ENCODE peak calls at places on chromosomes 5 and 9, in nine cellular contexts. One of them, this sample, is unnamed.

GRCh38 chr9:136045595-136046554 is 49.2 kb downstream of the NACC2 start:
- DNase-seq in lower leg skin: peak; percentile 90
- DNase-seq in PC-3: no peak
- DNase-seq in osteocyte: peak; percentile 80
- DNase-seq in glutamatergic neuron: no peak
- DNase-seq in Calu3: no peak
- DNase-seq in HCT116: no peak
- DNase-seq in psoas muscle: peak; percentile 49
- DNase-seq in stomach: peak; percentile 20
- DNase-seq in this sample: peak; percentile 66

GRCh38 chr5:113281194-113281593 is 153.6 kb downstream of the TSSK1B start:
- DNase-seq in lower leg skin: no peak
- DNase-seq in PC-3: no peak
- DNase-seq in osteocyte: no peak
- DNase-seq in glutamatergic neuron: no peak
- DNase-seq in Calu3: no peak
- DNase-seq in HCT116: no peak
- DNase-seq in psoas muscle: no peak
- DNase-seq in stomach: no peak
- DNase-seq in this sample: no peak

GRCh38 chr9:135339378-135339973 is 140.1 kb upstream of the PPP1R26 start:
- DNase-seq in lower leg skin: peak; percentile 76
- DNase-seq in PC-3: no peak
- DNase-seq in osteocyte: no peak
- DNase-seq in glutamatergic neuron: no peak
- DNase-seq in Calu3: no peak
- DNase-seq in HCT116: no peak
- DNase-seq in psoas muscle: no peak
- DNase-seq in stomach: no peak
- DNase-seq in this sample: no peak

GRCh38 chr9:131310833-131311554 is 21.5 kb downstream of the PLPP7 start:
- DNase-seq in lower leg skin: no peak
- DNase-seq in PC-3: peak; percentile 1
- DNase-seq in osteocyte: no peak
- DNase-seq in glutamatergic neuron: no peak
- DNase-seq in Calu3: no peak
- DNase-seq in HCT116: no peak
- DNase-seq in psoas muscle: peak; percentile 60
- DNase-seq in stomach: peak; percentile 40
- DNase-seq in this sample: no peak

GRCh38 chr9:134781895-134782294 is 98.7 kb upstream of the FCN2 start:
- DNase-seq in lower leg skin: no peak
- DNase-seq in PC-3: no peak
- DNase-seq in osteocyte: no peak
- DNase-seq in glutamatergic neuron: peak; percentile 46
- DNase-seq in Calu3: no peak
- DNase-seq in HCT116: no peak
- DNase-seq in psoas muscle: no peak
- DNase-seq in stomach: no peak
- DNase-seq in this sample: no peak

GRCh38 chr5:107247427-107247826 is 423.3 kb downstream of the EFNA5 start:
- DNase-seq in lower leg skin: no peak
- DNase-seq in PC-3: peak; percentile 20
- DNase-seq in osteocyte: no peak
- DNase-seq in glutamatergic neuron: no peak
- DNase-seq in Calu3: no peak
- DNase-seq in HCT116: no peak
- DNase-seq in psoas muscle: no peak
- DNase-seq in stomach: no peak
- DNase-seq in this sample: no peak

GRCh38 chr5:179265529-179266290 is 79.6 kb downstream of the ADAMTS2 start:
- DNase-seq in lower leg skin: peak; percentile 98
- DNase-seq in PC-3: peak; percentile 19
- DNase-seq in osteocyte: peak; percentile 86
- DNase-seq in glutamatergic neuron: peak; percentile 29
- DNase-seq in Calu3: no peak
- DNase-seq in HCT116: no peak
- DNase-seq in psoas muscle: peak; percentile 97
- DNase-seq in stomach: peak; percentile 62
- DNase-seq in this sample: peak; percentile 71

GRCh38 chr9:94086468-94086867 is 2.2 kb downstream of the PTPDC1 start:
- DNase-seq in lower leg skin: no peak
- DNase-seq in PC-3: peak; percentile 91
- DNase-seq in osteocyte: no peak
- DNase-seq in glutamatergic neuron: no peak
- DNase-seq in Calu3: no peak
- DNase-seq in HCT116: peak; percentile 31
- DNase-seq in psoas muscle: no peak
- DNase-seq in stomach: no peak
- DNase-seq in this sample: no peak

GRCh38 chr5:6686916-6687409 is 26.3 kb upstream of the TENT4A start:
- DNase-seq in lower leg skin: no peak
- DNase-seq in PC-3: peak; percentile 62
- DNase-seq in osteocyte: no peak
- DNase-seq in glutamatergic neuron: peak; percentile 57
- DNase-seq in Calu3: no peak
- DNase-seq in HCT116: no peak
- DNase-seq in psoas muscle: no peak
- DNase-seq in stomach: no peak
- DNase-seq in this sample: peak; percentile 71

GRCh38 chr9:107175826-107176500 is 107.1 kb upstream of the RAD23B start:
- DNase-seq in lower leg skin: no peak
- DNase-seq in PC-3: no peak
- DNase-seq in osteocyte: no peak
- DNase-seq in glutamatergic neuron: peak; percentile 26
- DNase-seq in Calu3: no peak
- DNase-seq in HCT116: no peak
- DNase-seq in psoas muscle: no peak
- DNase-seq in stomach: no peak
- DNase-seq in this sample: no peak

GRCh38 chr9:134399435-134400056 is 73.3 kb downstream of the RXRA start:
- DNase-seq in lower leg skin: no peak
- DNase-seq in PC-3: peak; percentile 57
- DNase-seq in osteocyte: no peak
- DNase-seq in glutamatergic neuron: no peak
- DNase-seq in Calu3: no peak
- DNase-seq in HCT116: peak; percentile 36
- DNase-seq in psoas muscle: no peak
- DNase-seq in stomach: no peak
- DNase-seq in this sample: no peak

GRCh38 chr9:27888661-27889295 is 315.5 kb upstream of the C9orf72 start:
- DNase-seq in lower leg skin: no peak
- DNase-seq in PC-3: peak; percentile 60
- DNase-seq in osteocyte: no peak
- DNase-seq in glutamatergic neuron: peak; percentile 44
- DNase-seq in Calu3: peak; percentile 70
- DNase-seq in HCT116: peak; percentile 7
- DNase-seq in psoas muscle: no peak
- DNase-seq in stomach: peak; percentile 25
- DNase-seq in this sample: no peak

GRCh38 chr5:128667751-128668150 is 129.7 kb upstream of the FBN2 start:
- DNase-seq in lower leg skin: no peak
- DNase-seq in PC-3: peak; percentile 39
- DNase-seq in osteocyte: no peak
- DNase-seq in glutamatergic neuron: no peak
- DNase-seq in Calu3: no peak
- DNase-seq in HCT116: no peak
- DNase-seq in psoas muscle: no peak
- DNase-seq in stomach: no peak
- DNase-seq in this sample: no peak

DNA sequence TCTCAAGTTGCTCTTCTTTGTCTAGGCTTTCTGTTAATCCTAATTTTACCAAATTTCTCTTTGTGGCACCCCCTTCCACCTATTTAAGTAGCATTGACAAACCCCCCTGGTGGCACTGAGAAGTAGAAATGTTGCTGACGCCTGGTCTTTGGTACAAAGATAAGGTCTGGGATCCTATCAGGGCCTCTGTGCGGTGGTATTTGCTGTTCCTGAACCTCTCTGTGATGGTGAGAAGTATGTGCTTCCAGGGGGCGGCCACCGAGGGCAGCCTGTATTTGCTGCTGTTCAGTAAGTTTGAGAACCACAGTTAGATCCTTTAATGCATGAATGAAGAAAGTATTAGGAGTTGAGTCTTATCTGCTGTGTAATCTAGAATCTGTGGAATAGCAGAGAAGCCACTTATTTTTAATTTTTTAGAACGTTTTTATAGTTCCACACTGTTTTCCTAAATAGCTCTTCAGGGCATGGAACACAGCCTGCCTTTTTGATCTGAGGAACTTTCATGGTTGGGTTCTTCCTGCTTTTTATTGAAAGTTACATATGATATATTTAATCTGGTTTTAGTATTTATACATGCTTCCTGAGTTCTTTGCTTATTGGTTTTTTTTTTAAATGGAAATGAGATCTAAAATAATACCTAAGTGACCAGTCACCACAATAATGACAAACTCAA is 124.2 kb downstream of the TRIO start:
- DNase-seq in lower leg skin: no peak
- DNase-seq in PC-3: peak; percentile 53
- DNase-seq in osteocyte: no peak
- DNase-seq in glutamatergic neuron: no peak
- DNase-seq in Calu3: no peak
- DNase-seq in HCT116: no peak
- DNase-seq in psoas muscle: no peak
- DNase-seq in stomach: no peak
- DNase-seq in this sample: no peak
- TF ChIP-seq CTCF in lower leg skin: no peak
- TF ChIP-seq CTCF in PC-3: no peak
- TF ChIP-seq CTCF in osteocyte: no peak
- TF ChIP-seq CTCF in glutamatergic neuron: no peak
- TF ChIP-seq CTCF in Calu3: no peak
- TF ChIP-seq CTCF in HCT116: no peak
- TF ChIP-seq CTCF in psoas muscle: no peak
- TF ChIP-seq CTCF in stomach: no peak
- TF ChIP-seq CTCF in this sample: peak; percentile 33

GRCh38 chr9:34647084-34647403 is 569 bp downstream of the GALT start:
- DNase-seq in lower leg skin: no peak
- DNase-seq in PC-3: no peak
- DNase-seq in osteocyte: no peak
- DNase-seq in glutamatergic neuron: no peak
- DNase-seq in Calu3: no peak
- DNase-seq in HCT116: no peak
- DNase-seq in psoas muscle: no peak
- DNase-seq in stomach: no peak
- DNase-seq in this sample: no peak

GRCh38 chr9:34644766-34645314 is 1.6 kb upstream of the GALT start:
- DNase-seq in lower leg skin: no peak
- DNase-seq in PC-3: no peak
- DNase-seq in osteocyte: no peak
- DNase-seq in glutamatergic neuron: no peak
- DNase-seq in Calu3: no peak
- DNase-seq in HCT116: no peak
- DNase-seq in psoas muscle: no peak
- DNase-seq in stomach: no peak
- DNase-seq in this sample: no peak

GRCh38 chr9:34647651-34648050 is 1.2 kb downstream of the GALT start:
- DNase-seq in lower leg skin: no peak
- DNase-seq in PC-3: no peak
- DNase-seq in osteocyte: no peak
- DNase-seq in glutamatergic neuron: no peak
- DNase-seq in Calu3: no peak
- DNase-seq in HCT116: no peak
- DNase-seq in psoas muscle: no peak
- DNase-seq in stomach: no peak
- DNase-seq in this sample: no peak

GRCh38 chr9:34648673-34649072 is 2.2 kb downstream of the GALT start:
- DNase-seq in lower leg skin: no peak
- DNase-seq in PC-3: no peak
- DNase-seq in osteocyte: no peak
- DNase-seq in glutamatergic neuron: no peak
- DNase-seq in Calu3: no peak
- DNase-seq in HCT116: no peak
- DNase-seq in psoas muscle: no peak
- DNase-seq in stomach: no peak
- DNase-seq in this sample: no peak

DNA sequence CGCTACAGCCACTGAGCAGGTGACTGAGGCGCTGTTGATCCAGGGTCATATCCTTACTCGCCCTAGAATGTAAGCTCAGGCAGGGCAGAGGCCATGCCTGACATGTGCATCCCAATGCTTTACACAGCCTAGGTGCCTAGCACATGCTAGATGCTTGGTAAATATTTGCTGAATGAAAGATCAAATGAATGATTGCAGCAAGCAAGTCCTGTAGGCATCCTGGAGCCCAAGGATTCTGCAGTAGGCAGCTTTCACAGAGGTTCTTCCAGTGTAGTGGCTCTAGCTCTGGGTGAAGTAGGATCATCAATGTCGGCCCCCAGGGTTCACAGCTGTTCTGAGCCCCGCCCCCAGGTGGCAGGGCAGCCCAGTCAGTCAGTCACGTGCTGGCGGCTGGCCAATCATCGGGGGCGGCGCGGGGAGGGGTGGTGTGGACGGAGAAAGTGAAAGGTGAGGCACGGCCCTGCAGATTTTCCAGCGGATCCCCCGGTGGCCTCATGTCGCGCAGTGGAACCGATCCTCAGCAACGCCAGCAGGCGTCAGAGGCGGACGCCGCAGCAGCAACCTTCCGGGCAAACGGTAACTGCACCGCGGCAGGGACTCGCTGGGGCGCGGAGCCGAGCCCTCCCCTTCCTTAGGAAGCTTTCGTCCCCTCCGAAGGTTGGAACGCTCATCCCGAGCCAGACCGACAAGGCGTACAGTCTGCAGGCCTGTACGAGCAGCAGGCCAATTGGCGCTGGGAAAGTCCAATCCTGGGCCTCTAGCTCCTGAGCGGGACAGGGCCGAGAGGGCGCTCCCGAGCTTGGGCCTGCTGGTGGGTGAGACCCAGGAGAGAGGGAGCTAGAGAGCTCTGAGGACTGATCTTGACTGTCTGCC is at the start of gene GALT:
- DNase-seq in lower leg skin: peak; percentile 99
- DNase-seq in PC-3: peak; percentile 67
- DNase-seq in osteocyte: peak; percentile 97
- DNase-seq in glutamatergic neuron: peak; percentile 96
- DNase-seq in Calu3: peak; percentile 95
- DNase-seq in HCT116: peak; percentile 65
- DNase-seq in psoas muscle: peak; percentile 97
- DNase-seq in stomach: peak; percentile 96
- DNase-seq in this sample: peak; percentile 94
- TF ChIP-seq CTCF in lower leg skin: peak; percentile 30
- TF ChIP-seq CTCF in PC-3: peak; percentile 51
- TF ChIP-seq CTCF in osteocyte: peak; percentile 51
- TF ChIP-seq CTCF in glutamatergic neuron: peak; percentile 53
- TF ChIP-seq CTCF in Calu3: no peak
- TF ChIP-seq CTCF in HCT116: peak; percentile 45
- TF ChIP-seq CTCF in psoas muscle: peak; percentile 28
- TF ChIP-seq CTCF in stomach: no peak
- TF ChIP-seq CTCF in this sample: peak; percentile 56

GRCh38 chr5:56323505-56323904 is 90.4 kb upstream of the ANKRD55 start:
- DNase-seq in lower leg skin: no peak
- DNase-seq in PC-3: peak; percentile 32
- DNase-seq in osteocyte: no peak
- DNase-seq in glutamatergic neuron: no peak
- DNase-seq in Calu3: peak; percentile 71
- DNase-seq in HCT116: no peak
- DNase-seq in psoas muscle: no peak
- DNase-seq in stomach: no peak
- DNase-seq in this sample: no peak
- TF ChIP-seq CTCF in lower leg skin: no peak
- TF ChIP-seq CTCF in PC-3: no peak
- TF ChIP-seq CTCF in osteocyte: peak; percentile 34
- TF ChIP-seq CTCF in glutamatergic neuron: no peak
- TF ChIP-seq CTCF in Calu3: no peak
- TF ChIP-seq CTCF in HCT116: no peak
- TF ChIP-seq CTCF in psoas muscle: no peak
- TF ChIP-seq CTCF in stomach: no peak
- TF ChIP-seq CTCF in this sample: no peak

GRCh38 chr5:136528481-136528880 is 163.1 kb upstream of the TRPC7 start:
- DNase-seq in lower leg skin: no peak
- DNase-seq in PC-3: no peak
- DNase-seq in osteocyte: no peak
- DNase-seq in glutamatergic neuron: no peak
- DNase-seq in Calu3: no peak
- DNase-seq in HCT116: no peak
- DNase-seq in psoas muscle: no peak
- DNase-seq in stomach: no peak
- DNase-seq in this sample: no peak
- TF ChIP-seq CTCF in lower leg skin: no peak
- TF ChIP-seq CTCF in PC-3: no peak
- TF ChIP-seq CTCF in osteocyte: no peak
- TF ChIP-seq CTCF in glutamatergic neuron: no peak
- TF ChIP-seq CTCF in Calu3: no peak
- TF ChIP-seq CTCF in HCT116: no peak
- TF ChIP-seq CTCF in psoas muscle: no peak
- TF ChIP-seq CTCF in stomach: no peak
- TF ChIP-seq CTCF in this sample: no peak